ENCODE peak calls at places on chromosomes 13 and 19, in ten cellular contexts. R, J, M, H, X, G, Q, L, Y and U are unnamed samples.

GRCh38 chr19:20611866-20612265 is 46.3 kb upstream of the ZNF737 start:
- DNase-seq in R (no peak), J (no peak), M (no peak), H (no peak), X (no peak), G (no peak), Q (no peak), L (no peak), Y (no peak), U (no peak)

GRCh38 chr13:96091164-96091931 is 1.4 kb downstream of the HS6ST3 start:
- DNase-seq in R (no peak), J (peak), M (peak), H (no peak), X (no peak), G (no peak), Q (no peak), L (no peak), Y (no peak), U (peak)

GRCh38 chr13:29508130-29508873 is 87.2 kb downstream of the SLC7A1 start:
- DNase-seq in R (peak), J (peak), M (peak), H (peak), X (peak), G (peak), Q (peak), L (peak), Y (peak), U (peak)

GRCh38 chr13:42893346-42893745 is 98.7 kb downstream of the EPSTI1 start:
- DNase-seq in R (no peak), J (no peak), M (peak), H (peak), X (no peak), G (no peak), Q (no peak), L (no peak), Y (no peak), U (no peak)

GRCh38 chr13:33323766-33324525 is 38.4 kb upstream of the STARD13 start:
- DNase-seq in R (no peak), J (no peak), M (peak), H (peak), X (no peak), G (no peak), Q (no peak), L (no peak), Y (no peak), U (no peak)

GRCh38 chr19:32415246-32415645 is 9.7 kb downstream of the DPY19L3 start:
- DNase-seq in R (no peak), J (no peak), M (no peak), H (no peak), X (no peak), G (no peak), Q (no peak), L (no peak), Y (no peak), U (no peak)

GRCh38 chr13:68234278-68234677 is 1004.1 kb upstream of the PCDH9 start:
- DNase-seq in R (no peak), J (no peak), M (peak), H (no peak), X (no peak), G (no peak), Q (no peak), L (no peak), Y (no peak), U (no peak)

GRCh38 chr19:29831041-29831548 is 19.3 kb downstream of the CCNE1 start:
- DNase-seq in R (no peak), J (no peak), M (no peak), H (no peak), X (no peak), G (no peak), Q (no peak), L (no peak), Y (no peak), U (no peak)

GRCh38 chr19:33273881-33274662 is 28.3 kb downstream of the CEBPA start:
- DNase-seq in R (peak), J (no peak), M (peak), H (peak), X (no peak), G (peak), Q (no peak), L (no peak), Y (peak), U (no peak)

GRCh38 chr13:106432636-106433035 is 102.8 kb downstream of the EFNB2 start:
- DNase-seq in R (no peak), J (no peak), M (peak), H (peak), X (no peak), G (no peak), Q (no peak), L (no peak), Y (no peak), U (no peak)

GRCh38 chr19:29715695-29716581 is 877 bp upstream of the C19orf12 start:
- DNase-seq in R (peak), J (no peak), M (no peak), H (no peak), X (no peak), G (no peak), Q (no peak), L (no peak), Y (peak), U (no peak)

GRCh38 chr19:2259331-2259730 is 3.1 kb upstream of the JSRP1 start:
- DNase-seq in R (no peak), J (no peak), M (no peak), H (no peak), X (no peak), G (no peak), Q (no peak), L (no peak), Y (no peak), U (no peak)

GRCh38 chr13:83350569-83350968 is 531.7 kb downstream of the SLITRK1 start:
- DNase-seq in R (no peak), J (no peak), M (peak), H (peak), X (no peak), G (no peak), Q (no peak), L (no peak), Y (no peak), U (no peak)

GRCh38 chr19:409006-409514 is at the start of gene C2CD4C:
- DNase-seq in R (no peak), J (no peak), M (no peak), H (no peak), X (peak), G (no peak), Q (no peak), L (no peak), Y (no peak), U (peak)

GRCh38 chr13:49347650-49348385 is 96.0 kb downstream of the CAB39L start:
- DNase-seq in R (no peak), J (no peak), M (no peak), H (no peak), X (no peak), G (no peak), Q (no peak), L (no peak), Y (no peak), U (no peak)

GRCh38 chr19:34308381-34309367 is 54.3 kb downstream of the GARRE1 start:
- DNase-seq in R (no peak), J (no peak), M (peak), H (peak), X (no peak), G (no peak), Q (no peak), L (no peak), Y (no peak), U (no peak)

GRCh38 chr19:36144624-36145023 is 4.8 kb downstream of the CAPNS1 start:
- DNase-seq in R (no peak), J (no peak), M (no peak), H (no peak), X (no peak), G (no peak), Q (no peak), L (no peak), Y (no peak), U (no peak)

GRCh38 chr13:95128045-95128643 is 173.1 kb downstream of the ABCC4 start:
- DNase-seq in R (no peak), J (no peak), M (peak), H (no peak), X (no peak), G (no peak), Q (no peak), L (no peak), Y (no peak), U (no peak)

GRCh38 chr13:23613971-23614370 is 43.8 kb downstream of the TNFRSF19 start:
- DNase-seq in R (no peak), J (no peak), M (no peak), H (no peak), X (no peak), G (no peak), Q (no peak), L (no peak), Y (no peak), U (no peak)

GRCh38 chr13:85108356-85108755 is 690.9 kb downstream of the SLITRK6 start:
- DNase-seq in R (no peak), J (no peak), M (no peak), H (no peak), X (no peak), G (peak), Q (no peak), L (no peak), Y (no peak), U (no peak)

GRCh38 chr19:56811480-56811879 is 29.0 kb downstream of the PEG3 start:
- DNase-seq in R (no peak), J (no peak), M (no peak), H (no peak), X (no peak), G (no peak), Q (no peak), L (no peak), Y (no peak), U (no peak)

GRCh38 chr19:47670736-47671135 is 42.5 kb upstream of the EHD2 start:
- DNase-seq in R (no peak), J (no peak), M (no peak), H (no peak), X (no peak), G (no peak), Q (no peak), L (no peak), Y (no peak), U (no peak)

GRCh38 chr13:42078113-42078769 is 29.8 kb downstream of the DGKH start:
- DNase-seq in R (no peak), J (no peak), M (no peak), H (peak), X (no peak), G (no peak), Q (no peak), L (no peak), Y (no peak), U (no peak)

GRCh38 chr13:99749627-99750026 is 221.9 kb downstream of the ZIC5 start:
- DNase-seq in R (no peak), J (no peak), M (no peak), H (no peak), X (no peak), G (no peak), Q (no peak), L (no peak), Y (no peak), U (no peak)

GRCh38 chr19:825897-826640 is 1.6 kb upstream of the AZU1 start:
- DNase-seq in R (no peak), J (no peak), M (no peak), H (no peak), X (no peak), G (no peak), Q (no peak), L (no peak), Y (no peak), U (no peak)

GRCh38 chr19:5470264-5470671 is 15.1 kb downstream of the ZNRF4 start:
- DNase-seq in R (peak), J (no peak), M (no peak), H (no peak), X (no peak), G (peak), Q (no peak), L (no peak), Y (no peak), U (no peak)

GRCh38 chr13:104461049-104461448 is 1394.8 kb upstream of the SLC10A2 start:
- DNase-seq in R (no peak), J (no peak), M (no peak), H (no peak), X (no peak), G (no peak), Q (no peak), L (no peak), Y (no peak), U (no peak)

GRCh38 chr13:112247471-112248405 is 128.4 kb upstream of the SPACA7 start:
- DNase-seq in R (no peak), J (no peak), M (no peak), H (no peak), X (no peak), G (no peak), Q (peak), L (no peak), Y (peak), U (no peak)

GRCh38 chr13:28380319-28380718 is 114.6 kb downstream of the FLT1 start:
- DNase-seq in R (no peak), J (no peak), M (no peak), H (no peak), X (no peak), G (no peak), Q (no peak), L (no peak), Y (no peak), U (no peak)

GRCh38 chr19:3682741-3683404 is 17.4 kb downstream of the PIP5K1C start:
- DNase-seq in R (no peak), J (no peak), M (peak), H (no peak), X (no peak), G (no peak), Q (no peak), L (no peak), Y (no peak), U (no peak)

GRCh38 chr13:95023405-95023804 is 277.8 kb downstream of the ABCC4 start:
- DNase-seq in R (no peak), J (no peak), M (no peak), H (no peak), X (no peak), G (no peak), Q (no peak), L (no peak), Y (no peak), U (no peak)

GRCh38 chr13:30906411-30906990 is 430 bp downstream of the MEDAG start:
- DNase-seq in R (no peak), J (peak), M (peak), H (no peak), X (no peak), G (no peak), Q (no peak), L (no peak), Y (no peak), U (peak)

GRCh38 chr13:107562222-107562621 is 653.1 kb downstream of the LIG4 start:
- DNase-seq in R (no peak), J (no peak), M (no peak), H (no peak), X (no peak), G (no peak), Q (no peak), L (no peak), Y (no peak), U (no peak)

GRCh38 chr19:52142001-52142595 is 2.4 kb upstream of the ZNF616 start:
- DNase-seq in R (no peak), J (no peak), M (no peak), H (no peak), X (no peak), G (no peak), Q (no peak), L (no peak), Y (no peak), U (no peak)

GRCh38 chr13:112994781-112995355 is 25.9 kb downstream of the MCF2L start:
- DNase-seq in R (no peak), J (no peak), M (no peak), H (no peak), X (no peak), G (no peak), Q (no peak), L (no peak), Y (no peak), U (no peak)

GRCh38 chr13:23618341-23618740 is 48.1 kb downstream of the TNFRSF19 start:
- DNase-seq in R (no peak), J (no peak), M (peak), H (peak), X (no peak), G (no peak), Q (no peak), L (no peak), Y (no peak), U (no peak)

GRCh38 chr19:44643605-44644390 is at the start of gene PVR:
- DNase-seq in R (peak), J (peak), M (peak), H (peak), X (peak), G (peak), Q (peak), L (no peak), Y (peak), U (peak)

GRCh38 chr13:22926176-22927007 is 254.4 kb upstream of the SGCG start:
- DNase-seq in R (peak), J (no peak), M (peak), H (peak), X (peak), G (peak), Q (no peak), L (no peak), Y (peak), U (peak)

GRCh38 chr13:108272333-108272732 is 2.8 kb downstream of the TNFSF13B start:
- DNase-seq in R (no peak), J (no peak), M (peak), H (no peak), X (no peak), G (no peak), Q (no peak), L (no peak), Y (no peak), U (no peak)

DNA sequence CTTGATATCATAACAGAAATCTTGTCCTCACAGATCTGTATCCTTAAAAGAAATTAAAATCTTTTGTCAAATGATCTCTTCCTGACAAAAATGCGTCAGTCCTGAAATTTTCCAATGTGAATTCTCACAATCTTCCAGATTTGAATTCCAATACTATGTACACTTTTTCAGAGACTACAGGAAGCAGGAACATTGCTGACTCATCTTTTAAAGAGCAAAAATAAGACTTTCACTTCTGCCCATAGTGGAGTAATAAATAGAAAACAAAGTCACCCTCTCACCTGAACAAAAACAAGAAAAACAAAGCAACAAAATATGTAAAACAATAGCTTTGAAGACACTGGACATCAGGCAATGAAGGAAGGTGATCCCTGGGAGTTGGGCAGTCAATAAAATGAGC is 167.0 kb upstream of the IPO5 start:
- DNase-seq in R (no peak), J (no peak), M (no peak), H (no peak), X (no peak), G (no peak), Q (no peak), L (no peak), Y (no peak), U (no peak)
- TF ChIP-seq CTCF in R (no peak), J (no peak), M (no peak), H (no peak), X (no peak), G (no peak), Q (no peak), L (no peak), Y (no peak), U (no peak)

DNA sequence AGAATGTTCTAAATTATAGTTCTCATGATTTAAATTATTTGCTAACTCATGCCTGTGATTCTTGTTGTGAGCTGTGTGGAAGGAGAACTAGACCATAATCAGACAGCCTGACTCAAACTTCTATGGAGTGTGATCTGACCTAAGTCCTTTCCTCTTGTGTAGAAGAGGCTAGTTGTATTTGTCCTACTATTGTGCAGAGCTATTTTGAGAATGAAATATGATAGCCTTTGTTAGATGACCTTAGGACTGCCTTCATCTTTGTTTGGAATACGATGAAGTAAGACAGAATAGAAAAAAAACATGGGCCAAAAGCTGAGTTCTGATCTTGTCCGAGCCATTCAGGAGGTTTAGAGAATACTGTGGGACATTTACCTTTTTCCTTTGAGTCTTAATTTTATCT is 119.4 kb downstream of the STOML3 start:
- DNase-seq in R (no peak), J (no peak), M (no peak), H (no peak), X (no peak), G (no peak), Q (no peak), L (no peak), Y (no peak), U (no peak)
- TF ChIP-seq CTCF in R (no peak), J (no peak), M (no peak), H (no peak), X (no peak), G (no peak), Q (no peak), L (no peak), Y (no peak), U (no peak)

GRCh38 chr13:114090476-114090875 is 41.9 kb downstream of the RASA3 start:
- DNase-seq in R (peak), J (no peak), M (no peak), H (no peak), X (peak), G (no peak), Q (peak), L (peak), Y (no peak), U (no peak)
- TF ChIP-seq CTCF in R (no peak), J (no peak), M (no peak), H (no peak), X (no peak), G (no peak), Q (no peak), L (no peak), Y (no peak), U (no peak)

GRCh38 chr19:53942001-53942786 is 20.5 kb upstream of the CACNG8 start:
- DNase-seq in R (no peak), J (peak), M (no peak), H (no peak), X (no peak), G (no peak), Q (no peak), L (no peak), Y (no peak), U (no peak)
- TF ChIP-seq CTCF in R (no peak), J (peak), M (no peak), H (no peak), X (no peak), G (no peak), Q (no peak), L (no peak), Y (no peak), U (no peak)

DNA sequence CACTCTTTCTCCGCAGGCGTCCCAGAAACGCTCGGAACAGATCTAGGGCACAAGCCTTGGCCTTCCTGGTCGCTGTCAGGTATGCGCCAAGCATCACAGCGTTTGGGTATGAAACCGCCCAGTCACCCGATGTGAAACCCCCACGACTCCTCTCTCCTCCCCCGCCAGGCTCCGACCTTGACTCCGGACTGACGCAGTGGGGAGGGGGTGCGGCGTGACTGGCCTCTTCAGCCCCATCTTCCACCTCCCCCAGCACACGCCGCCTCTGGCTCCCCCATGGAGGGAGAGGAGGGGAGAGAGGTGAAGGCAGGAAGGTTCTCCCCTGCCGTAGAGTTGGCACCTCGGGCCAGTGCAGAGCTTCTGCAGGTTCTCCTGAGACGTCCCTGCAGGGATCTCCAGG is 22.0 kb upstream of the ARHGEF7 start:
- DNase-seq in R (no peak), J (no peak), M (no peak), H (no peak), X (no peak), G (no peak), Q (no peak), L (no peak), Y (no peak), U (no peak)
- TF ChIP-seq CTCF in R (no peak), J (no peak), M (no peak), H (no peak), X (no peak), G (no peak), Q (no peak), L (no peak), Y (no peak), U (no peak)

DNA sequence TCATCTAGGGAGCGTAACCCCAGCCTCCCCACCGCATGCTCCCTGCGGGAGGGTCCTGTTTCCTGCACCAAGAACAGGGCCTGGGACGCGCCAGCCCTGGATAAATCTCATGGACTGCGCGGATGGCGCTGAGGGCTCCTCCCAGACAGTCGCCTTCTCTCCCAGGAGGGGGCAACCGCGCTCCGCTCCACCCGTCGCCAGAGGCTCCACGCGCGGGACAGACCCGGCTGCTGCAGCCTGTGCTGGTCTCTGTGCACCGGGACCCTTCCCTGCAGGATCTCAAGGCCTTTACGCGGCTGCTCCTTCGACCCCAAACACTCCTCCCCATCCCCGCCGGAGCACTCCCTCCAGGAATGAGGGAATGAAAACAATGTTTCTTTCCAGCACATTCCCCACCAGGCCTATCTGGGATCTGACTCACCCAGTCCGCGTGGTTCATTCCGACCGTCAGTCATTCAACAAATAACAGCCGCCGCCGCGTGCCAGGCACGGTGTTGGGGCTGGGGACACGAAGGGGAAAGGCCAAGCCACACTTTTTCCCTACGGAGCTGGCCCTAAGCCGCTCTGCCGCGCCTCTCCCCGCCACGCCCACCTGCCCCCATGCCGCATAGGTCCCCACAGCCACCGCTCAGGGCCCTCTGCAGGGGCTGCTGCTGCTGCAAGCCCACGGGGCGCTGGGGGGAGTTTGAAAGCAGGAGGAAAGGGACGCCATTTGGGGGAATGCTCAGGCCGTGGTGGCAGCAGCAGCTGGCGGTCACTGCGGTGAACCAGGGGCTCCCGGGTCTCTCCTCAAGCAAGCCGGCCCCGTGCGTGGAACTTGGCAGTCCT is 6.0 kb downstream of the PNMA8B start:
- DNase-seq in R (peak), J (no peak), M (peak), H (peak), X (peak), G (no peak), Q (peak), L (no peak), Y (no peak), U (peak)
- TF ChIP-seq CTCF in R (peak), J (peak), M (peak), H (peak), X (peak), G (no peak), Q (no peak), L (no peak), Y (no peak), U (no peak)